ENCODE peak calls at places on chromosomes 12 and 14, in four cellular contexts. B, R, U and C are unnamed samples.

GRCh38 chr14:103123634-103124500 is 606 bp downstream of the TNFAIP2 start:
- DNase-seq in B (no peak), R (no peak), U (peak; percentile 70), C (no peak)

GRCh38 chr12:131112016-131112415 is 158.3 kb downstream of the ADGRD1 start:
- DNase-seq in R (no peak), U (no peak), B (no peak), C (no peak)

GRCh38 chr12:116319851-116320621 is 42.5 kb upstream of the MED13L start:
- DNase-seq in U (no peak), R (peak; percentile 81), B (peak; percentile 84), C (peak; percentile 93)

GRCh38 chr12:93153321-93153720 is 224.2 kb upstream of the EEA1 start:
- DNase-seq in B (no peak), U (no peak), R (peak; percentile 42), C (no peak)

GRCh38 chr14:104805326-104805678 is 4.4 kb downstream of the ZBTB42 start:
- DNase-seq in U (no peak), R (peak; percentile 65), B (no peak), C (peak; percentile 69)

GRCh38 chr14:99725774-99726537 is 41.9 kb downstream of the CYP46A1 start:
- DNase-seq in U (no peak), B (no peak), R (no peak), C (no peak)

GRCh38 chr12:11650697-11651281 is 1.3 kb downstream of the ETV6 start:
- DNase-seq in U (no peak), R (no peak), B (no peak), C (no peak)

GRCh38 chr12:52186135-52186840 is 5.5 kb downstream of the KRT80 start:
- DNase-seq in R (no peak), U (no peak), B (peak; percentile 46), C (no peak)

GRCh38 chr12:7723926-7724325 is 12.7 kb downstream of the DPPA3 start:
- DNase-seq in U (no peak), B (no peak), R (no peak), C (no peak)

GRCh38 chr12:119911147-119911546 is 34.0 kb upstream of the CIT start:
- DNase-seq in R (peak; percentile 62), U (no peak), B (peak; percentile 28), C (peak; percentile 29)

GRCh38 chr14:77310041-77310440 is 10.6 kb downstream of the POMT2 start:
- DNase-seq in R (no peak), B (no peak), U (no peak), C (no peak)

GRCh38 chr12:115763376-115763775 is 514.1 kb downstream of the MED13L start:
- DNase-seq in U (no peak), B (no peak), R (no peak), C (peak; percentile 77)

GRCh38 chr12:52691076-52691764 is 11.0 kb upstream of the KRT1 start:
- DNase-seq in R (no peak), B (no peak), U (peak; percentile 65), C (no peak)

GRCh38 chr12:113684908-113685512 is 213.3 kb upstream of the LHX5 start:
- DNase-seq in R (no peak), U (no peak), B (no peak), C (no peak)

GRCh38 chr12:7947011-7947410 is 11.0 kb upstream of the SLC2A3 start:
- DNase-seq in B (no peak), R (no peak), U (no peak), C (no peak)

GRCh38 chr14:59229653-59230406 is 41.4 kb downstream of the DAAM1 start:
- DNase-seq in U (no peak), R (no peak), B (no peak), C (no peak)

GRCh38 chr12:122571821-122572220 is 44.8 kb downstream of the KNTC1 start:
- DNase-seq in U (no peak), B (no peak), R (no peak), C (no peak)

GRCh38 chr14:74978416-74978947 is 23.1 kb upstream of the PGF start:
- DNase-seq in R (no peak), U (no peak), B (no peak), C (no peak)

GRCh38 chr14:54457609-54457996 is 16.4 kb upstream of the CNIH1 start:
- DNase-seq in U (no peak), R (no peak), B (no peak), C (no peak)

GRCh38 chr12:29844667-29845066 is 60.9 kb upstream of the TMTC1 start:
- DNase-seq in U (no peak), B (no peak), R (no peak), C (no peak)

DNA sequence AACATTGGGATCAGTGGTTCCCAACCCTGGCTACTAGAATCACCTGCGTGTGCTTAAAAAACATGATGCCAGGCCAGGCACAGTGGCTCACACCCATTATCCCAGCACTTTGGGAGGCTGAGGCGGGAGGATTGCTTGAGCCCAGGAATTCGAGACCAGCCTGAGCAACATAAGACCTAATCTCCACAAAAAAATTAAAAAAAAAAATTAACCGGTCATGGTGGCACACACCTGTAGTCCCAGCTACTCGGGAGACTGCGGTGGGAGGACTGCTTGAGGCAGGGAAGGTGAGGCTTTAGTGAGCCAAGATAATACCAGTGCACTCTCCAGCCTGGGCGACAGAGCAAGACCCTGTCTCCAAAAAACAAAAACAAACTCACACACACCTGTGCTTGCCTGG is 2.0 kb downstream of the KCTD10 start:
- DNase-seq in R (no peak), U (no peak), B (no peak), C (no peak)
- H3K4me3 ChIP-seq in R (peak overlapping the region; percentile 97), U (peak overlapping the region; percentile 96), B (peak overlapping the region; percentile 95), C (peak overlapping the region; percentile 90)

GRCh38 chr12:25052191-25053020 is 103.5 kb upstream of the BCAT1 start:
- DNase-seq in U (peak; percentile 22), R (no peak), B (no peak), C (no peak)
- H3K4me3 ChIP-seq in U (no peak overlapping the region), R (no peak overlapping the region), B (no peak overlapping the region), C (no peak overlapping the region)

GRCh38 chr12:6430990-6431353 is 13.8 kb upstream of the CD27 start:
- DNase-seq in B (no peak), R (no peak), U (no peak), C (no peak)

GRCh38 chr12:6432991-6433390 is 11.8 kb upstream of the CD27 start:
- DNase-seq in R (no peak), B (no peak), U (no peak), C (no peak)

GRCh38 chr12:6428326-6428725 is 16.4 kb upstream of the CD27 start:
- DNase-seq in U (no peak), R (no peak), B (no peak), C (no peak)

GRCh38 chr12:6426882-6427671 is 17.7 kb upstream of the CD27 start:
- DNase-seq in R (no peak), U (no peak), B (no peak), C (no peak)

DNA sequence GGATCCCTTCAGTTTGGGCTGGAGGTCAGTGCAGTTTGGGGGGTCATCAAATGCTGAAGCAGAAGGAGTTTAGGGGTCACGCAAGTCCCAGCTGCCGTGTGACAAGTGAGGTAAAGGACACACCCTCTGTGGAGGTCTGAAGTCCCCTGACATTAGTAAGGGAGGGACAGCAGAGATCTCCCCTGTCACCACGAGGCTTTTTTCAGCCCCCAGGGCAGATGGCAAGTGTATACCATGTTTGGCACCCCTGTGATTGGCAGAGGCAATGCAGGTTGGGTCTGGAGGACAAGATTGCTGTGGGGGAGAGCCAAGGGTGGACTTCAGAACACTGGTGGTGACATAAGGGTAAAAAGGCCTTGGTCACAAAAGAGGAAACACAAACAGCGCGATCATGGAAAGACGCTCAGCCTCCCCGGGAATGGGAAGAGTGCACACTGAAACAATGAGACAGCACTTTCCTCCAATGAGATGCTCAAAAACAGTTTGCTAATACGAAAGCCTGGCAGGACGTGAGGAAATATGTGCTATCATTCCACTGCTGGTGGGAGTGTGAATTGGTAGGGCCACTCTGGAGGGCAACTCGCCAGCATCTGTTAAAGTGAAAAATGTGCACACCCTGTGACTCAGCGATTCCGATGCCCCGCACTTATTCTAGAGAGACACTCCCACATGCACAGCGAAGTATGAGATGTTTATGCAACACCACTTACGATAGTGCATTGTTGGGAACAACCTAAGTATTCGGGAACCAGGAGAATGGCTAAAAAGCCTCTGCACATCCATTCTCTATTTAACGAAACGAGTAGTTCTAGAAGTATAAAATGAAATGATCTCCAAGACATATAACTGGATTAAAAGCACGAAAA is 14.4 kb upstream of the CD27 start:
- DNase-seq in B (peak; percentile 69), R (peak; percentile 93), U (no peak), C (peak; percentile 93)
- H3K4me3 ChIP-seq in B (no peak overlapping the region), R (peak overlapping the region; percentile 36), U (no peak overlapping the region), C (no peak overlapping the region)

DNA sequence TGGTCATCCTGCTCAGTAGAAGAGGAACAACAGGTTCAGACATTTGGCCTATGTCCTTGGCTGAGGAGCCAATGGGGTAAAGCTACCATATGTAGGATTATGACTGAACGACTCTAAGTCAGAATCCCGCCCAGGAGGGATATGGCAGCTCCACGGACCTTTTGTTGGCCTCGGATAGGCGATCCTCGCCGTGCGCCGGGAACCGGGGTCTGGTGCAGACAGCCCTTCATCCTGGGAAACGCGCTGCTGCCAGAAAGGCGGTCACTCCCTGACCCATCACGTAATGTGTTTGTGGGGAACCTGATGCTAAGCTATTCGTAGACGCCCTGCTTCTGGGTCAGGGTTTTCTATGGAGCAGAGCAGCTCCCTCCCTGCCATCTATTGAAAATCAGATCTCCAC is 178.9 kb upstream of the ALG10B start:
- DNase-seq in B (no peak), R (no peak), U (peak; percentile 6), C (no peak)
- H3K4me3 ChIP-seq in B (no peak overlapping the region), R (no peak overlapping the region), U (peak overlapping the region; percentile 52), C (no peak overlapping the region)

DNA sequence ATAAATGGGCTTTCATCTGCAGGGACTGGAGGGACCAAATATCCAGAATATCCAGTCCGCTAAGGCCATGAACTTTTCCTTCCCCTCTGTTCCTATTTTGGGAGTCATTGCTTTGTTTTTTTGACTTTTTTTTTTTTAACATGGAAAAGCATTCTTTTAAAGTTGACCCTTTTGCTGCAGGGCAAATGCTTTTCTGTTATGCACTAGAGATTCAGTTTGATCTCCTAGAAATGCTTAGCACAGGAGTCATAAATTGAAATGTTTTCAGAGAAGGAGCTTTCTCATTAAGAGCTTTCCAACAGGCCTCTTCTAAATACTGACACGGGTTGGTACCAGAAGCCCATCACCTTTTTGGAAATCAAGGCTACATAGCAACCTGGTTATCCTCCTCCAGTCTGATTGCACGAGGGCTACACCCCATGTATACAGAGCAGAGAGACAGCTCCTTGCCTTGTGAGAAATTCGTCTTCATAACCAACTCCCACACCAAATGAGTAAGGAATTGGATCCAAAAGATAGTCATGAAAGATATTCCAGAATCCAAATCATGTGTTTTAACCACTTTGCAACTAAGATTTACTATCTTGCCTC is 389.6 kb downstream of the ZFP36L1 start:
- DNase-seq in R (no peak), B (no peak), U (no peak), C (no peak)
- H3K4me3 ChIP-seq in R (no peak overlapping the region), B (no peak overlapping the region), U (no peak overlapping the region), C (no peak overlapping the region)

GRCh38 chr12:14280921-14281320 is 84.6 kb upstream of the ATF7IP start:
- DNase-seq in U (no peak), B (no peak), R (no peak), C (no peak)
- H3K4me3 ChIP-seq in U (no peak overlapping the region), B (no peak overlapping the region), R (no peak overlapping the region), C (no peak overlapping the region)